ENCODE peak calls at places on chromosomes 6 and 20, in five cellular contexts. R is COR-L47; L is NCI-H446 treated with DMSO at 0.1 percent for 48 hours; G is occipital lobe; M is activated CD4-positive, alpha-beta T cell treated with anti-CD3 and anti-CD28 coated beads for 4 hours. Z is an unnamed sample.

GRCh38 chr20:4067600-4068261 is 52.4 kb upstream of the RNF24 start:
- DNase-seq in M (no peak), L (no peak), R (no peak), G (no peak), Z (no peak)

GRCh38 chr6:153130515-153131036 is 506 bp downstream of the RGS17 start:
- DNase-seq in M (no peak), G (no peak), R (no peak), L (no peak), Z (no peak)

GRCh38 chr6:28985396-28986164 is 19.5 kb downstream of the ZNF311 start:
- DNase-seq in M (no peak), R (peak; percentile 91), G (peak; percentile 74), L (peak; percentile 96), Z (peak; percentile 47)

GRCh38 chr6:16533210-16533609 is 228.1 kb downstream of the ATXN1 start:
- DNase-seq in M (no peak), R (no peak), L (no peak), G (no peak), Z (no peak)

GRCh38 chr6:132664309-132665034 is 5.5 kb upstream of the TAAR1 start:
- DNase-seq in M (no peak), L (no peak), G (no peak), R (no peak), Z (no peak)

GRCh38 chr6:169967687-169968086 is 216.3 kb downstream of the ERMARD start:
- DNase-seq in G (no peak), L (no peak), R (no peak), M (no peak), Z (no peak)

GRCh38 chr20:58446938-58447265 is 57.9 kb downstream of the VAPB start:
- DNase-seq in G (no peak), L (no peak), M (no peak), R (no peak), Z (no peak)

GRCh38 chr20:59561614-59562277 is 42.6 kb upstream of the PHACTR3 start:
- DNase-seq in L (no peak), G (no peak), R (no peak), M (no peak), Z (no peak)

GRCh38 chr20:8616792-8617191 is 452.1 kb upstream of the PLCB4 start:
- DNase-seq in G (no peak), R (no peak), M (no peak), L (peak; percentile 34), Z (no peak)

GRCh38 chr20:62818592-62819493 is 2.0 kb downstream of the COL9A3 start:
- DNase-seq in L (peak; percentile 54), M (no peak), G (no peak), R (peak; percentile 79), Z (peak; percentile 59)

GRCh38 chr20:33015114-33015491 is 7.6 kb downstream of the BPIFB2 start:
- DNase-seq in M (no peak), L (no peak), R (no peak), G (no peak), Z (no peak)

GRCh38 chr6:39855356-39855995 is 63.3 kb downstream of the DAAM2 start:
- DNase-seq in M (no peak), L (no peak), R (no peak), G (no peak), Z (no peak)

GRCh38 chr6:11210386-11211138 is 21.9 kb downstream of the NEDD9 start:
- DNase-seq in R (no peak), G (no peak), M (no peak), L (no peak), Z (no peak)

GRCh38 chr6:296151-297122 is 4.2 kb downstream of the DUSP22 start:
- DNase-seq in R (no peak), L (no peak), G (no peak), M (no peak), Z (no peak)

GRCh38 chr20:57693002-57693582 is 16.7 kb downstream of the PMEPA1 start:
- DNase-seq in G (no peak), L (no peak), M (no peak), R (no peak), Z (no peak)

GRCh38 chr20:29874476-29875202 is 1382.8 kb upstream of the DEFB115 start:
- DNase-seq in M (no peak), G (no peak), L (no peak), R (no peak), Z (no peak)

GRCh38 chr6:144145546-144145945 is 4.8 kb upstream of the STX11 start:
- DNase-seq in L (no peak), M (no peak), G (no peak), R (no peak), Z (no peak)

Z was measured in hippocampal formation.